ENCODE peak calls at places on chromosomes 1 and 21, in eight cellular contexts. One of them, this sample, is unnamed.

GRCh38 chr1:157968951-157969350 is 24.5 kb upstream of the KIRREL1 start:
- DNase-seq in AG09319: peak; percentile 68
- DNase-seq in lower leg skin: no peak
- DNase-seq in hippocampal formation: no peak
- DNase-seq in T-helper 9 cell: no peak
- DNase-seq in NCI-H1092 treated with DMSO at 0.1 percent for 48 hours: no peak
- DNase-seq in NCI-H2171 treated with DMSO at 0.1 percent for 48 hours: no peak
- DNase-seq in GM03348: peak; percentile 73
- DNase-seq in this sample: peak; percentile 87

GRCh38 chr1:241411056-241411775 is 54.2 kb upstream of the RGS7 start:
- DNase-seq in GM03348: peak; percentile 41
- DNase-seq in hippocampal formation: no peak
- DNase-seq in NCI-H1092 treated with DMSO at 0.1 percent for 48 hours: peak; percentile 21
- DNase-seq in AG09319: peak; percentile 86
- DNase-seq in T-helper 9 cell: no peak
- DNase-seq in lower leg skin: no peak
- DNase-seq in NCI-H2171 treated with DMSO at 0.1 percent for 48 hours: no peak
- DNase-seq in this sample: peak; percentile 29

GRCh38 chr1:220680085-220680687 is 10.0 kb upstream of the C1orf115 start:
- DNase-seq in AG09319: peak; percentile 7
- DNase-seq in GM03348: peak; percentile 72
- DNase-seq in NCI-H1092 treated with DMSO at 0.1 percent for 48 hours: peak; percentile 64
- DNase-seq in hippocampal formation: no peak
- DNase-seq in lower leg skin: no peak
- DNase-seq in NCI-H2171 treated with DMSO at 0.1 percent for 48 hours: peak; percentile 50
- DNase-seq in T-helper 9 cell: no peak
- DNase-seq in this sample: no peak

GRCh38 chr1:230589951-230590350 is 52.3 kb upstream of the COG2 start:
- DNase-seq in T-helper 9 cell: no peak
- DNase-seq in hippocampal formation: no peak
- DNase-seq in lower leg skin: no peak
- DNase-seq in NCI-H2171 treated with DMSO at 0.1 percent for 48 hours: peak; percentile 16
- DNase-seq in NCI-H1092 treated with DMSO at 0.1 percent for 48 hours: no peak
- DNase-seq in GM03348: no peak
- DNase-seq in AG09319: no peak
- DNase-seq in this sample: no peak

GRCh38 chr1:93051961-93052360 is 27.1 kb upstream of the MTF2 start:
- DNase-seq in T-helper 9 cell: no peak
- DNase-seq in NCI-H2171 treated with DMSO at 0.1 percent for 48 hours: peak; percentile 13
- DNase-seq in GM03348: no peak
- DNase-seq in lower leg skin: no peak
- DNase-seq in hippocampal formation: no peak
- DNase-seq in AG09319: no peak
- DNase-seq in NCI-H1092 treated with DMSO at 0.1 percent for 48 hours: no peak
- DNase-seq in this sample: no peak

GRCh38 chr1:203480525-203481084 is 5.0 kb downstream of the PRELP start:
- DNase-seq in NCI-H1092 treated with DMSO at 0.1 percent for 48 hours: peak; percentile 79
- DNase-seq in T-helper 9 cell: peak; percentile 49
- DNase-seq in lower leg skin: peak; percentile 74
- DNase-seq in AG09319: peak; percentile 85
- DNase-seq in NCI-H2171 treated with DMSO at 0.1 percent for 48 hours: peak; percentile 71
- DNase-seq in hippocampal formation: no peak
- DNase-seq in GM03348: peak; percentile 91
- DNase-seq in this sample: peak; percentile 61

GRCh38 chr1:239354211-239354610 is 32.2 kb upstream of the CHRM3 start:
- DNase-seq in AG09319: no peak
- DNase-seq in hippocampal formation: no peak
- DNase-seq in T-helper 9 cell: no peak
- DNase-seq in lower leg skin: no peak
- DNase-seq in NCI-H1092 treated with DMSO at 0.1 percent for 48 hours: no peak
- DNase-seq in NCI-H2171 treated with DMSO at 0.1 percent for 48 hours: no peak
- DNase-seq in GM03348: no peak
- DNase-seq in this sample: no peak

GRCh38 chr1:11649237-11649623 is 5.0 kb downstream of the FBXO2 start:
- DNase-seq in T-helper 9 cell: no peak
- DNase-seq in lower leg skin: no peak
- DNase-seq in NCI-H2171 treated with DMSO at 0.1 percent for 48 hours: no peak
- DNase-seq in hippocampal formation: no peak
- DNase-seq in NCI-H1092 treated with DMSO at 0.1 percent for 48 hours: no peak
- DNase-seq in GM03348: no peak
- DNase-seq in AG09319: no peak
- DNase-seq in this sample: no peak

GRCh38 chr21:43763901-43764523 is 12.1 kb downstream of the CSTB start:
- DNase-seq in AG09319: no peak
- DNase-seq in NCI-H1092 treated with DMSO at 0.1 percent for 48 hours: no peak
- DNase-seq in GM03348: no peak
- DNase-seq in NCI-H2171 treated with DMSO at 0.1 percent for 48 hours: no peak
- DNase-seq in hippocampal formation: no peak
- DNase-seq in T-helper 9 cell: no peak
- DNase-seq in lower leg skin: no peak
- DNase-seq in this sample: no peak

GRCh38 chr1:923131-923990 is at the start of gene SAMD11:
- DNase-seq in T-helper 9 cell: peak; percentile 63
- DNase-seq in NCI-H1092 treated with DMSO at 0.1 percent for 48 hours: peak; percentile 20
- DNase-seq in GM03348: peak; percentile 87
- DNase-seq in hippocampal formation: peak; percentile 78
- DNase-seq in NCI-H2171 treated with DMSO at 0.1 percent for 48 hours: peak; percentile 54
- DNase-seq in lower leg skin: no peak
- DNase-seq in AG09319: peak; percentile 61
- DNase-seq in this sample: no peak

GRCh38 chr1:13965770-13966398 is 265.9 kb downstream of the PRDM2 start:
- DNase-seq in AG09319: no peak
- DNase-seq in hippocampal formation: peak; percentile 49
- DNase-seq in NCI-H1092 treated with DMSO at 0.1 percent for 48 hours: peak; percentile 91
- DNase-seq in lower leg skin: peak; percentile 48
- DNase-seq in GM03348: peak; percentile 80
- DNase-seq in T-helper 9 cell: no peak
- DNase-seq in NCI-H2171 treated with DMSO at 0.1 percent for 48 hours: peak; percentile 78
- DNase-seq in this sample: peak; percentile 66

GRCh38 chr1:184426278-184426674 is 39.4 kb downstream of the C1orf21 start:
- DNase-seq in GM03348: no peak
- DNase-seq in hippocampal formation: no peak
- DNase-seq in AG09319: no peak
- DNase-seq in lower leg skin: no peak
- DNase-seq in T-helper 9 cell: no peak
- DNase-seq in NCI-H2171 treated with DMSO at 0.1 percent for 48 hours: no peak
- DNase-seq in NCI-H1092 treated with DMSO at 0.1 percent for 48 hours: no peak
- DNase-seq in this sample: no peak

GRCh38 chr1:50710099-50710498 is 250.0 kb downstream of the FAF1 start:
- DNase-seq in T-helper 9 cell: no peak
- DNase-seq in NCI-H1092 treated with DMSO at 0.1 percent for 48 hours: no peak
- DNase-seq in hippocampal formation: no peak
- DNase-seq in NCI-H2171 treated with DMSO at 0.1 percent for 48 hours: no peak
- DNase-seq in GM03348: no peak
- DNase-seq in AG09319: no peak
- DNase-seq in lower leg skin: no peak
- DNase-seq in this sample: no peak

GRCh38 chr21:22711636-22712035 is 1713.4 kb downstream of the NCAM2 start:
- DNase-seq in lower leg skin: no peak
- DNase-seq in T-helper 9 cell: no peak
- DNase-seq in GM03348: no peak
- DNase-seq in AG09319: no peak
- DNase-seq in hippocampal formation: no peak
- DNase-seq in NCI-H1092 treated with DMSO at 0.1 percent for 48 hours: no peak
- DNase-seq in NCI-H2171 treated with DMSO at 0.1 percent for 48 hours: peak; percentile 5
- DNase-seq in this sample: no peak

GRCh38 chr1:21237386-21238088 is 52.7 kb downstream of the ECE1 start:
- DNase-seq in GM03348: no peak
- DNase-seq in T-helper 9 cell: no peak
- DNase-seq in NCI-H2171 treated with DMSO at 0.1 percent for 48 hours: no peak
- DNase-seq in hippocampal formation: no peak
- DNase-seq in AG09319: no peak
- DNase-seq in lower leg skin: no peak
- DNase-seq in NCI-H1092 treated with DMSO at 0.1 percent for 48 hours: no peak
- DNase-seq in this sample: no peak

GRCh38 chr1:36089393-36090121 is 865 bp downstream of the ADPRS start:
- DNase-seq in AG09319: no peak
- DNase-seq in GM03348: peak; percentile 67
- DNase-seq in NCI-H1092 treated with DMSO at 0.1 percent for 48 hours: no peak
- DNase-seq in hippocampal formation: no peak
- DNase-seq in T-helper 9 cell: no peak
- DNase-seq in lower leg skin: no peak
- DNase-seq in NCI-H2171 treated with DMSO at 0.1 percent for 48 hours: no peak
- DNase-seq in this sample: no peak

GRCh38 chr1:198912046-198912445 is 273.2 kb downstream of the PTPRC start:
- DNase-seq in NCI-H2171 treated with DMSO at 0.1 percent for 48 hours: no peak
- DNase-seq in AG09319: no peak
- DNase-seq in lower leg skin: no peak
- DNase-seq in NCI-H1092 treated with DMSO at 0.1 percent for 48 hours: no peak
- DNase-seq in T-helper 9 cell: no peak
- DNase-seq in hippocampal formation: no peak
- DNase-seq in GM03348: no peak
- DNase-seq in this sample: no peak

GRCh38 chr1:164613176-164613575 is 54.2 kb downstream of the PBX1 start:
- DNase-seq in NCI-H2171 treated with DMSO at 0.1 percent for 48 hours: no peak
- DNase-seq in lower leg skin: no peak
- DNase-seq in T-helper 9 cell: no peak
- DNase-seq in NCI-H1092 treated with DMSO at 0.1 percent for 48 hours: no peak
- DNase-seq in AG09319: no peak
- DNase-seq in hippocampal formation: no peak
- DNase-seq in GM03348: peak; percentile 20
- DNase-seq in this sample: no peak

GRCh38 chr1:205497351-205497750 is 7.1 kb upstream of the CDK18 start:
- DNase-seq in T-helper 9 cell: no peak
- DNase-seq in NCI-H2171 treated with DMSO at 0.1 percent for 48 hours: peak; percentile 31
- DNase-seq in lower leg skin: no peak
- DNase-seq in NCI-H1092 treated with DMSO at 0.1 percent for 48 hours: peak; percentile 97
- DNase-seq in GM03348: no peak
- DNase-seq in AG09319: no peak
- DNase-seq in hippocampal formation: no peak
- DNase-seq in this sample: no peak

This sample was measured in fibroblast of the conjunctiva.